ENCODE peak calls at places on chromosomes 12 and 14, in six cellular contexts. One of them, this sample, is unnamed.

GRCh38 chr12:116880817-116881324 is 370 bp downstream of the HRK start:
- DNase-seq in GM23338: peak
- DNase-seq in A549: peak
- DNase-seq in HepG2: peak
- DNase-seq in K562: peak
- DNase-seq in HCT116: no peak
- DNase-seq in this sample: peak

GRCh38 chr14:32102152-32102787 is 25.2 kb downstream of the ARHGAP5 start:
- DNase-seq in GM23338: no peak
- DNase-seq in A549: no peak
- DNase-seq in HepG2: no peak
- DNase-seq in K562: no peak
- DNase-seq in HCT116: no peak
- DNase-seq in this sample: no peak

GRCh38 chr14:28987516-28987915 is 220.9 kb downstream of the FOXG1 start:
- DNase-seq in GM23338: no peak
- DNase-seq in A549: no peak
- DNase-seq in HepG2: no peak
- DNase-seq in K562: no peak
- DNase-seq in HCT116: no peak
- DNase-seq in this sample: no peak

GRCh38 chr12:49129332-49130150 is 1.7 kb downstream of the TUBA1B start:
- DNase-seq in GM23338: no peak
- DNase-seq in A549: no peak
- DNase-seq in HepG2: no peak
- DNase-seq in K562: no peak
- DNase-seq in HCT116: no peak
- DNase-seq in this sample: no peak

GRCh38 chr14:96231731-96232130 is 24.3 kb upstream of the BDKRB1 start:
- DNase-seq in GM23338: no peak
- DNase-seq in A549: no peak
- DNase-seq in HepG2: no peak
- DNase-seq in K562: no peak
- DNase-seq in HCT116: no peak
- DNase-seq in this sample: no peak

GRCh38 chr12:57146925-57147640 is at the start of gene LRP1-AS:
- DNase-seq in GM23338: no peak
- DNase-seq in A549: no peak
- DNase-seq in HepG2: peak
- DNase-seq in K562: no peak
- DNase-seq in HCT116: no peak
- DNase-seq in this sample: no peak

GRCh38 chr14:68664225-68664681 is 128.6 kb downstream of the ZFP36L1 start:
- DNase-seq in GM23338: no peak
- DNase-seq in A549: no peak
- DNase-seq in HepG2: no peak
- DNase-seq in K562: no peak
- DNase-seq in HCT116: no peak
- DNase-seq in this sample: no peak

GRCh38 chr14:94517641-94518257 is 8.5 kb upstream of the SERPINA12 start:
- DNase-seq in GM23338: peak
- DNase-seq in A549: no peak
- DNase-seq in HepG2: peak
- DNase-seq in K562: no peak
- DNase-seq in HCT116: no peak
- DNase-seq in this sample: no peak

GRCh38 chr12:131013118-131013517 is 59.4 kb downstream of the ADGRD1 start:
- DNase-seq in GM23338: no peak
- DNase-seq in A549: no peak
- DNase-seq in HepG2: no peak
- DNase-seq in K562: no peak
- DNase-seq in HCT116: no peak
- DNase-seq in this sample: no peak

GRCh38 chr12:125652689-125653088 is 587.5 kb downstream of the AACS start:
- DNase-seq in GM23338: no peak
- DNase-seq in A549: no peak
- DNase-seq in HepG2: no peak
- DNase-seq in K562: no peak
- DNase-seq in HCT116: no peak
- DNase-seq in this sample: no peak

GRCh38 chr14:23153891-23154796 is 29.3 kb downstream of the SLC7A8 start:
- DNase-seq in GM23338: peak
- DNase-seq in A549: no peak
- DNase-seq in HepG2: no peak
- DNase-seq in K562: peak
- DNase-seq in HCT116: peak
- DNase-seq in this sample: peak

GRCh38 chr12:67193705-67194104 is 75.5 kb upstream of the CAND1 start:
- DNase-seq in GM23338: peak
- DNase-seq in A549: no peak
- DNase-seq in HepG2: peak
- DNase-seq in K562: peak
- DNase-seq in HCT116: no peak
- DNase-seq in this sample: no peak

GRCh38 chr12:46269429-46270241 is 792 bp upstream of the SLC38A1 start:
- DNase-seq in GM23338: peak
- DNase-seq in A549: peak
- DNase-seq in HepG2: no peak
- DNase-seq in K562: no peak
- DNase-seq in HCT116: no peak
- DNase-seq in this sample: no peak

GRCh38 chr12:64160718-64161060 is 61.4 kb downstream of the KICS2 start:
- DNase-seq in GM23338: no peak
- DNase-seq in A549: no peak
- DNase-seq in HepG2: no peak
- DNase-seq in K562: no peak
- DNase-seq in HCT116: no peak
- DNase-seq in this sample: no peak

GRCh38 chr12:53218551-53219114 is 11.6 kb upstream of the ITGB7 start:
- DNase-seq in GM23338: peak
- DNase-seq in A549: no peak
- DNase-seq in HepG2: no peak
- DNase-seq in K562: no peak
- DNase-seq in HCT116: no peak
- DNase-seq in this sample: no peak

GRCh38 chr12:13234045-13234641 is 37.6 kb downstream of the EMP1 start:
- DNase-seq in GM23338: peak
- DNase-seq in A549: peak
- DNase-seq in HepG2: peak
- DNase-seq in K562: peak
- DNase-seq in HCT116: peak
- DNase-seq in this sample: peak

GRCh38 chr14:100440207-100440631 is 117.1 kb downstream of the SLC25A47 start:
- DNase-seq in GM23338: peak
- DNase-seq in A549: peak
- DNase-seq in HepG2: peak
- DNase-seq in K562: peak
- DNase-seq in HCT116: no peak
- DNase-seq in this sample: peak

GRCh38 chr12:6914246-6914947 is at the start of gene ENO2:
- DNase-seq in GM23338: peak
- DNase-seq in A549: peak
- DNase-seq in HepG2: peak
- DNase-seq in K562: peak
- DNase-seq in HCT116: no peak
- DNase-seq in this sample: peak

GRCh38 chr12:78964521-78964920 is 99.9 kb downstream of the SYT1 start:
- DNase-seq in GM23338: no peak
- DNase-seq in A549: no peak
- DNase-seq in HepG2: no peak
- DNase-seq in K562: no peak
- DNase-seq in HCT116: no peak
- DNase-seq in this sample: no peak

GRCh38 chr14:61462566-61463195 is 141.3 kb downstream of the PRKCH start:
- DNase-seq in GM23338: no peak
- DNase-seq in A549: no peak
- DNase-seq in HepG2: peak
- DNase-seq in K562: peak
- DNase-seq in HCT116: no peak
- DNase-seq in this sample: no peak

GRCh38 chr14:45128963-45129629 is 5.2 kb downstream of the FKBP3 start:
- DNase-seq in GM23338: no peak
- DNase-seq in A549: no peak
- DNase-seq in HepG2: no peak
- DNase-seq in K562: no peak
- DNase-seq in HCT116: no peak
- DNase-seq in this sample: no peak

DNA sequence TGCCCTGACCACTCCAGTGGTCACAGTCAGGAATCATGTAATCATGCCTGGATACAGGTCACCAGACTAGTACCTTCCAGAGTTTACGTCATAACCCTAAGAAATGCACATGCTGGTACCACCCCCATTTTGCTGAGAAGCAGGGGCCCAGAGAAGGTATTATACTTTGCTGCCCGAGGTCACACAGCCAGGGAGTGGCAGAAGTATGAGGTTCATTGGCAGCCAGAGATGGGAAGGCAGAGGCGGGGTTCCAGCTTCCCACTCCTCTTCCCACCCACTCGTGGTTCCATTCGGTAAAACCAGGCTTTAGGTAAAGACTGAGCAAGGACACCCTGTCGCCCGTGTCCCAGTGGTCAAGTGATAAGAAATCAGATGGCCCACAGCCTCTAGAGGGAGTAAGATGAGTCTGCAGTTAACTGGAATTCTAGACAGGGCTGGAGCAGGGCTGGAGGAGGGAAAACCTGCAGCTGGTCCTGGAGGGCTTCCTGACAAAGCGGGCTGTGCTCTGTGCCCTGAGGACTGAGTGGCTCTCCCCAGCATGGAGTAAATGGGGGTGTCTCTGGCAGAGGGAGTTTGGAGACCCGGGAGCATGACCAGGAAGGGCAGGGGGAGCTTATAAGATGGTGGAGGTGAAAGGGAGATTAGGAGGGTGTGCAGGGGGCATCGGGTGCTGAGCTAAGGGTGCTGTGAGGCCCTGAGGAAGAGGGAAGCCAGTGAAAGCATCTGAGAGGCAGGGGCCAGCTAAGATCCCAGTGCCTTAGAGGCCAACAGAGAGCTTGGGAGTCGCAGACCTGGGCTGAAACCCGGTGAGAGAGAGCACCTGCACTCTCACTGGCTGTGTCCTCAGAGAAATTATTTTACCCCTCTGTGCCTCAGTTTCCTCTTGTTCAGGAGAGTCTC is 5.7 kb downstream of the FAM222A start:
- DNase-seq in GM23338: peak
- DNase-seq in A549: no peak
- DNase-seq in HepG2: peak
- DNase-seq in K562: peak
- DNase-seq in HCT116: no peak
- DNase-seq in this sample: no peak
- TF ChIP-seq CTCF in GM23338: peak
- TF ChIP-seq CTCF in A549: peak
- TF ChIP-seq CTCF in HepG2: peak
- TF ChIP-seq CTCF in K562: peak
- TF ChIP-seq CTCF in HCT116: peak
- TF ChIP-seq CTCF in this sample: no peak

GRCh38 chr14:70266157-70266556 is 77.4 kb upstream of the SLC8A3 start:
- DNase-seq in GM23338: no peak
- DNase-seq in A549: no peak
- DNase-seq in HepG2: no peak
- DNase-seq in K562: no peak
- DNase-seq in HCT116: no peak
- DNase-seq in this sample: no peak

GRCh38 chr14:70269582-70269981 is 80.8 kb upstream of the SLC8A3 start:
- DNase-seq in GM23338: no peak
- DNase-seq in A549: no peak
- DNase-seq in HepG2: no peak
- DNase-seq in K562: no peak
- DNase-seq in HCT116: no peak
- DNase-seq in this sample: no peak

GRCh38 chr14:70265422-70265821 is 76.7 kb upstream of the SLC8A3 start:
- DNase-seq in GM23338: no peak
- DNase-seq in A549: no peak
- DNase-seq in HepG2: no peak
- DNase-seq in K562: no peak
- DNase-seq in HCT116: no peak
- DNase-seq in this sample: no peak

DNA sequence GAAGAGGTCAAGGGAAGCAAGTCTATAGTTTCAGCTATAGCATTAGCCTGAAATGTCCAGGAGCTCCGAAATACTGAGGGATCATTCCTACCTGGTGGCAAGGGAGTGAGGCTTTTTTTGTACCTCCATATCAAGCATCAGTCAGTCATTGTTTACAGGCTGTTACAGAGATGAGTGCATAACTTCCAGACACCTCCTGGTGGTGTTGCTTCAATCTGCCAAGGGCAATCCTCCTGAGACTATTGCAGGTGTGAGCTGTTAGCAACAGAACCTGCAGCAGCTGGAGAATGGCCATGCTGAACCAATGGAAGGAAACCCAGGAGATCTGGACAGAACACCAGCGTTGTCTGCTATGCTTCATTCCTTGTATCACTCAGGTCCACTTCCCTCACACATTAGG is 80.0 kb upstream of the SLC8A3 start:
- DNase-seq in GM23338: no peak
- DNase-seq in A549: no peak
- DNase-seq in HepG2: no peak
- DNase-seq in K562: no peak
- DNase-seq in HCT116: no peak
- DNase-seq in this sample: no peak
- TF ChIP-seq REST in GM23338: no peak
- TF ChIP-seq REST in A549: no peak
- TF ChIP-seq REST in HepG2: no peak
- TF ChIP-seq REST in K562: no peak
- TF ChIP-seq REST in HCT116: no peak
- TF ChIP-seq REST in this sample: no peak

GRCh38 chr12:107404981-107405380 is 280.6 kb upstream of the PWP1 start:
- DNase-seq in GM23338: peak
- DNase-seq in A549: peak
- DNase-seq in HepG2: peak
- DNase-seq in K562: peak
- DNase-seq in HCT116: peak
- DNase-seq in this sample: peak
- TF ChIP-seq CTCF in GM23338: peak
- TF ChIP-seq CTCF in A549: peak
- TF ChIP-seq CTCF in HepG2: peak
- TF ChIP-seq CTCF in K562: peak
- TF ChIP-seq CTCF in HCT116: peak
- TF ChIP-seq CTCF in this sample: peak

GRCh38 chr14:104158827-104159798 is 20.7 kb downstream of the KIF26A start:
- DNase-seq in GM23338: no peak
- DNase-seq in A549: no peak
- DNase-seq in HepG2: no peak
- DNase-seq in K562: peak
- DNase-seq in HCT116: no peak
- DNase-seq in this sample: no peak

GRCh38 chr14:104156142-104156541 is 17.8 kb downstream of the KIF26A start:
- DNase-seq in GM23338: no peak
- DNase-seq in A549: no peak
- DNase-seq in HepG2: no peak
- DNase-seq in K562: no peak
- DNase-seq in HCT116: no peak
- DNase-seq in this sample: no peak

GRCh38 chr14:104159990-104160389 is 21.6 kb downstream of the KIF26A start:
- DNase-seq in GM23338: no peak
- DNase-seq in A549: no peak
- DNase-seq in HepG2: no peak
- DNase-seq in K562: no peak
- DNase-seq in HCT116: no peak
- DNase-seq in this sample: no peak

GRCh38 chr14:104155513-104155912 is 17.1 kb downstream of the KIF26A start:
- DNase-seq in GM23338: no peak
- DNase-seq in A549: no peak
- DNase-seq in HepG2: no peak
- DNase-seq in K562: no peak
- DNase-seq in HCT116: no peak
- DNase-seq in this sample: no peak

GRCh38 chr14:104157303-104157928 is 19.0 kb downstream of the KIF26A start:
- DNase-seq in GM23338: no peak
- DNase-seq in A549: no peak
- DNase-seq in HepG2: peak
- DNase-seq in K562: peak
- DNase-seq in HCT116: no peak
- DNase-seq in this sample: no peak
- TF ChIP-seq REST in GM23338: no peak
- TF ChIP-seq REST in A549: no peak
- TF ChIP-seq REST in HepG2: no peak
- TF ChIP-seq REST in K562: no peak
- TF ChIP-seq REST in HCT116: no peak
- TF ChIP-seq REST in this sample: no peak

This sample was measured in HL-60.